ENCODE peak calls at places on chromosomes 3 and 15, in four cellular contexts. G is HepG2, E is K562, D is GM12878. M is an unnamed sample.

GRCh38 chr15:69762373-69763148 is 309.9 kb downstream of the RPLP1 start:
- DNase-seq in E (peak; percentile 3), D (no peak), G (peak; percentile 8), M (peak; percentile 57)

GRCh38 chr3:10469406-10470119 is 35.8 kb downstream of the ATP2B2 start:
- DNase-seq in E (no peak), G (no peak), D (no peak), M (no peak)

GRCh38 chr3:100041328-100041749 is 73.0 kb downstream of the FILIP1L start:
- DNase-seq in D (no peak), G (peak; percentile 48), E (no peak), M (no peak)

GRCh38 chr15:47513496-47513895 is 203.8 kb upstream of the SEMA6D start:
- DNase-seq in G (no peak), E (no peak), D (no peak), M (no peak)

GRCh38 chr3:35932995-35933394 is 293.7 kb downstream of the ARPP21 start:
- DNase-seq in E (peak; percentile 23), G (peak; percentile 46), D (no peak), M (no peak)

GRCh38 chr15:80999623-81000036 is 1.1 kb upstream of the TLNRD1 start:
- DNase-seq in D (no peak), E (peak; percentile 79), G (no peak), M (no peak)

GRCh38 chr15:83449928-83450501 is 2.9 kb downstream of the SH3GL3 start:
- DNase-seq in D (no peak), G (no peak), E (peak; percentile 16), M (no peak)

GRCh38 chr3:24133942-24134341 is 188.9 kb downstream of the NR1D2 start:
- DNase-seq in D (no peak), G (no peak), E (no peak), M (no peak)

GRCh38 chr3:99413504-99413903 is 224.9 kb upstream of the COL8A1 start:
- DNase-seq in D (no peak), E (no peak), G (no peak), M (no peak)

GRCh38 chr3:62128028-62128427 is 245.3 kb downstream of the FEZF2 start:
- DNase-seq in G (no peak), E (no peak), D (no peak), M (no peak)

GRCh38 chr15:48856947-48857346 is 21.0 kb upstream of the EID1 start:
- DNase-seq in G (no peak), D (no peak), E (no peak), M (no peak)

GRCh38 chr3:134054231-134054630 is 24.5 kb upstream of the SLCO2A1 start:
- DNase-seq in G (no peak), E (no peak), D (no peak), M (no peak)

GRCh38 chr15:30889231-30889630 is 14.5 kb upstream of the FAN1 start:
- DNase-seq in D (no peak), E (no peak), G (no peak), M (no peak)

GRCh38 chr15:34716111-34716510 is 38.7 kb downstream of the GJD2 start:
- DNase-seq in E (no peak), D (no peak), G (no peak), M (no peak)

GRCh38 chr3:184260571-184261269 is 633 bp downstream of the CAMK2N2 start:
- DNase-seq in G (no peak), E (no peak), D (no peak), M (no peak)

GRCh38 chr15:71088155-71088554 is 27.1 kb upstream of the THSD4 start:
- DNase-seq in G (no peak), E (no peak), D (no peak), M (no peak)

GRCh38 chr3:53890726-53891499 is 746 bp downstream of the SELENOK start:
- DNase-seq in G (peak; percentile 44), E (peak; percentile 60), D (no peak), M (peak; percentile 32)

GRCh38 chr3:175716451-175716850 is 857.3 kb downstream of the NAALADL2 start:
- DNase-seq in E (no peak), D (no peak), G (no peak), M (no peak)

GRCh38 chr3:24192004-24192403 is 246.9 kb downstream of the NR1D2 start:
- DNase-seq in G (no peak), D (no peak), E (no peak), M (peak; percentile 15)

GRCh38 chr3:155323063-155323666 is 29.7 kb upstream of the STRIT1 start:
- DNase-seq in G (peak; percentile 62), D (peak; percentile 9), E (peak; percentile 89), M (peak; percentile 64)

GRCh38 chr15:31605467-31605931 is 278.9 kb downstream of the KLF13 start:
- DNase-seq in E (no peak), G (no peak), D (no peak), M (no peak)

GRCh38 chr3:58357402-58357801 is 24.7 kb downstream of the PXK start:
- DNase-seq in E (no peak), D (no peak), G (no peak), M (no peak)

GRCh38 chr3:55061619-55062018 is 133.8 kb upstream of the LRTM1 start:
- DNase-seq in D (no peak), G (no peak), E (no peak), M (no peak)

GRCh38 chr3:172138792-172139507 is 99.6 kb downstream of the FNDC3B start:
- DNase-seq in E (peak; percentile 79), G (peak; percentile 70), D (peak; percentile 89), M (no peak)

GRCh38 chr3:129439381-129439816 is 349 bp downstream of the MBD4 start:
- DNase-seq in D (no peak), E (peak; percentile 67), G (no peak), M (no peak)

GRCh38 chr3:9340450-9341009 is 22.3 kb upstream of the THUMPD3 start:
- DNase-seq in G (peak; percentile 41), E (no peak), D (no peak), M (no peak)

GRCh38 chr3:144105542-144105941 is 133.9 kb downstream of the DIPK2A start:
- DNase-seq in G (peak; percentile 13), D (no peak), E (no peak), M (no peak)

GRCh38 chr15:76336254-76337046 is at the start of gene ISL2:
- DNase-seq in D (peak; percentile 61), G (peak; percentile 95), E (peak; percentile 99), M (peak; percentile 90)

GRCh38 chr3:164236856-164237255 is 841.4 kb downstream of the SI start:
- DNase-seq in G (no peak), E (no peak), D (no peak), M (no peak)

GRCh38 chr3:156353535-156353934 is 201.4 kb downstream of the SSR3 start:
- DNase-seq in E (no peak), D (no peak), G (no peak), M (no peak)

GRCh38 chr3:35832140-35832571 is 192.8 kb downstream of the ARPP21 start:
- DNase-seq in E (no peak), D (no peak), G (peak; percentile 1), M (no peak)

GRCh38 chr15:63997715-63998442 is 48.4 kb downstream of the DAPK2 start:
- DNase-seq in D (no peak), G (no peak), E (no peak), M (no peak)

GRCh38 chr3:139292933-139293664 is 50.7 kb upstream of the MRPS22 start:
- DNase-seq in D (no peak), G (peak; percentile 68), E (no peak), M (peak; percentile 22)

GRCh38 chr3:76400141-76400540 is 614.8 kb upstream of the ZNF717 start:
- DNase-seq in G (no peak), E (no peak), D (no peak), M (no peak)

GRCh38 chr3:46395210-46395661 is 11.6 kb downstream of the CCR5AS start:
- DNase-seq in D (no peak), G (no peak), E (peak; percentile 59), M (no peak)
- TF ChIP-seq SP1 in D (no peak), G (no peak), E (no peak), M (no peak)

GRCh38 chr15:45583731-45584639 is 3.2 kb upstream of the BLOC1S6 start:
- DNase-seq in D (no peak), G (no peak), E (peak; percentile 69), M (no peak)
- TF ChIP-seq BHLHE40 in D (no peak), G (no peak), E (no peak), M (no peak)

GRCh38 chr3:105906834-105907233 is 38.0 kb upstream of the CBLB start:
- DNase-seq in G (no peak), E (no peak), D (no peak), M (no peak)

GRCh38 chr3:105906345-105906744 is 37.5 kb upstream of the CBLB start:
- DNase-seq in G (no peak), E (no peak), D (no peak), M (no peak)

GRCh38 chr3:105904683-105905320 is 36.0 kb upstream of the CBLB start:
- DNase-seq in G (no peak), E (no peak), D (no peak), M (no peak)

GRCh38 chr3:105905328-105905727 is 36.5 kb upstream of the CBLB start:
- DNase-seq in E (no peak), G (no peak), D (no peak), M (no peak)

DNA sequence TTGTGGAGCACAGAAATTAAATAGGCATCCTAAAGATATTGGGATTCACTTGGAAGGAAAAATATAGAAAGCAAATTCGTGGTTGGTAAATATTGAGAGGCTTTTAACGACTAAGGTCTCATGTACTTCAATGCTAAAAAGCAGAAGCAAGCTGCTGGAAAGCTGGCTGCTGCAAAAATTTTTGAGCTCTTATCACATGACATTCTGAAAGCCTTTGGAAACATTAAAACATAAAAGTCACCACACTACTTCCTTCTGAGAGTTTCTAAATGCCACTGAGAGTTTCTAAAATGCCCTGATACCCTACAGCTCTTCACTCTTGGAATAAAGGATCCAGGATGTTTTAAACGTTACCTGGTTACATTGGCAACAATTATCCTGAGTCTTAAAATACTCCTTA is 39.0 kb upstream of the CBLB start:
- DNase-seq in D (peak; percentile 25), G (no peak), E (no peak), M (no peak)
- TF ChIP-seq SP1 in D (no peak), G (no peak), E (no peak), M (no peak)

GRCh38 chr3:142353571-142353970 is 94.3 kb downstream of the XRN1 start:
- DNase-seq in E (no peak), G (no peak), D (no peak), M (no peak)
- TF ChIP-seq BHLHE40 in E (no peak), G (no peak), D (no peak), M (no peak)

DNA sequence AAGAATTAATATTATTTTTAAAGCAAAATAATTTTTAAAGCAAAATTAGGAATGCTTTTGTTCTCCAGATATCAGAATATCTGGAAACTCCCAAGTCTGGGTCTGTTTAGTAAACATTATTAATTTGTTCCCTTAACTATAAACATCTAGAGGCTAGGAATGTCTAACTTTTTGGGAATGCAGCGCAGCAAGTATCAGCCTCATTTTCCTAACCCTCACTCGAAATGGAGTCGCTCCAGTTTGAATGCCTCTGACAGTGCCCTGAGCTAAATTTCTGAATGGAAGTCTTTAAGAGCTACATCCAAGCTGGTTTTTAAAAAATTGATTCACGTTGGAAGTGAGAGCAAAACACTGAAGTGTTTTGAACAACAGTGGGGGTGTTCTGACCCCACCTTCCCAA is 74.4 kb upstream of the WNT7A start:
- DNase-seq in E (no peak), D (no peak), G (no peak), M (no peak)
- TF ChIP-seq SP1 in E (no peak), D (no peak), G (no peak), M (no peak)